ENCODE peak calls at places on chromosomes 12 and 14, in four cellular contexts. One of them, this sample, is unnamed.

GRCh38 chr12:11729439-11730150 is 80.1 kb downstream of the ETV6 start:
- DNase-seq in NT2/D1: no peak
- DNase-seq in GM12878: no peak
- DNase-seq in HepG2: no peak
- DNase-seq in this sample: no peak

GRCh38 chr14:64279719-64280668 is 14.2 kb downstream of the ESR2 start:
- DNase-seq in NT2/D1: no peak
- DNase-seq in GM12878: no peak
- DNase-seq in HepG2: no peak
- DNase-seq in this sample: no peak

GRCh38 chr14:96434040-96434439 is 42.1 kb downstream of the AK7 start:
- DNase-seq in NT2/D1: no peak
- DNase-seq in GM12878: no peak
- DNase-seq in HepG2: no peak
- DNase-seq in this sample: no peak

GRCh38 chr14:28061006-28061405 is 705.6 kb upstream of the FOXG1 start:
- DNase-seq in NT2/D1: no peak
- DNase-seq in GM12878: no peak
- DNase-seq in HepG2: no peak
- DNase-seq in this sample: no peak

GRCh38 chr12:48680861-48681260 is 1.2 kb downstream of the KANSL2 start:
- DNase-seq in NT2/D1: no peak
- DNase-seq in GM12878: no peak
- DNase-seq in HepG2: no peak
- DNase-seq in this sample: no peak

GRCh38 chr14:95830386-95830785 is 46.2 kb upstream of the TUNAR start:
- DNase-seq in NT2/D1: no peak
- DNase-seq in GM12878: no peak
- DNase-seq in HepG2: no peak
- DNase-seq in this sample: no peak

GRCh38 chr14:68951051-68951797 is 27.9 kb downstream of the ACTN1 start:
- DNase-seq in NT2/D1: no peak
- DNase-seq in GM12878: no peak
- DNase-seq in HepG2: no peak
- DNase-seq in this sample: no peak

GRCh38 chr14:104746071-104746545 is 6.8 kb upstream of the SIVA1 start:
- DNase-seq in NT2/D1: no peak
- DNase-seq in GM12878: peak; percentile 16
- DNase-seq in HepG2: no peak
- DNase-seq in this sample: no peak

GRCh38 chr12:109719123-109720022 is 5.7 kb downstream of the FAM222A start:
- DNase-seq in NT2/D1: peak; percentile 36
- DNase-seq in GM12878: no peak
- DNase-seq in HepG2: peak; percentile 66
- DNase-seq in this sample: peak; percentile 27

GRCh38 chr12:57248934-57249742 is 1.8 kb downstream of the STAC3 start:
- DNase-seq in NT2/D1: no peak
- DNase-seq in GM12878: no peak
- DNase-seq in HepG2: no peak
- DNase-seq in this sample: no peak

GRCh38 chr14:59360923-59361794 is 104.0 kb downstream of the GPR135 start:
- DNase-seq in NT2/D1: no peak
- DNase-seq in GM12878: no peak
- DNase-seq in HepG2: peak; percentile 59
- DNase-seq in this sample: no peak

GRCh38 chr14:104433401-104434213 is 146.0 kb upstream of the C14orf180 start:
- DNase-seq in NT2/D1: no peak
- DNase-seq in GM12878: no peak
- DNase-seq in HepG2: no peak
- DNase-seq in this sample: no peak

GRCh38 chr14:32434880-32435279 is 105.8 kb downstream of the AKAP6 start:
- DNase-seq in NT2/D1: no peak
- DNase-seq in GM12878: no peak
- DNase-seq in HepG2: no peak
- DNase-seq in this sample: no peak

GRCh38 chr14:76806446-76806845 is 6.2 kb downstream of the ANGEL1 start:
- DNase-seq in NT2/D1: no peak
- DNase-seq in GM12878: no peak
- DNase-seq in HepG2: no peak
- DNase-seq in this sample: no peak

GRCh38 chr14:104923596-104924420 is 871 bp upstream of the PLD4 start:
- DNase-seq in NT2/D1: no peak
- DNase-seq in GM12878: no peak
- DNase-seq in HepG2: no peak
- DNase-seq in this sample: no peak

GRCh38 chr14:98140862-98141261 is 1131.1 kb downstream of the BCL11B start:
- DNase-seq in NT2/D1: no peak
- DNase-seq in GM12878: no peak
- DNase-seq in HepG2: no peak
- DNase-seq in this sample: no peak

GRCh38 chr14:65961004-65961403 is 525.2 kb upstream of the CCDC196 start:
- DNase-seq in NT2/D1: peak; percentile 35
- DNase-seq in GM12878: no peak
- DNase-seq in HepG2: no peak
- DNase-seq in this sample: peak; percentile 70

GRCh38 chr12:5716221-5716620 is 228.8 kb downstream of the ANO2 start:
- DNase-seq in NT2/D1: no peak
- DNase-seq in GM12878: no peak
- DNase-seq in HepG2: no peak
- DNase-seq in this sample: no peak

GRCh38 chr12:124406043-124406442 is 111.2 kb downstream of the RFLNA start:
- DNase-seq in NT2/D1: no peak
- DNase-seq in GM12878: no peak
- DNase-seq in HepG2: no peak
- DNase-seq in this sample: no peak

GRCh38 chr14:80077262-80077661 is 134.0 kb downstream of the DIO2 start:
- DNase-seq in NT2/D1: no peak
- DNase-seq in GM12878: no peak
- DNase-seq in HepG2: no peak
- DNase-seq in this sample: no peak

GRCh38 chr12:26748741-26749431 is 84.1 kb downstream of the ITPR2 start:
- DNase-seq in NT2/D1: no peak
- DNase-seq in GM12878: peak; percentile 86
- DNase-seq in HepG2: no peak
- DNase-seq in this sample: no peak

GRCh38 chr12:106030210-106031175 is 108.3 kb downstream of the NUAK1 start:
- DNase-seq in NT2/D1: no peak
- DNase-seq in GM12878: no peak
- DNase-seq in HepG2: no peak
- DNase-seq in this sample: no peak

GRCh38 chr12:51846911-51847829 is 1.3 kb downstream of the FIGNL2 start:
- DNase-seq in NT2/D1: no peak
- DNase-seq in GM12878: no peak
- DNase-seq in HepG2: no peak
- DNase-seq in this sample: peak; percentile 77

GRCh38 chr14:50773632-50774541 is 57.1 kb downstream of the NIN start:
- DNase-seq in NT2/D1: peak; percentile 20
- DNase-seq in GM12878: no peak
- DNase-seq in HepG2: peak; percentile 11
- DNase-seq in this sample: peak; percentile 71
- TF ChIP-seq SUZ12 in NT2/D1: no peak
- TF ChIP-seq SUZ12 in GM12878: no peak
- TF ChIP-seq SUZ12 in HepG2: no peak
- TF ChIP-seq SUZ12 in this sample: no peak

GRCh38 chr12:24408305-24408704 is 458.8 kb upstream of the SOX5 start:
- DNase-seq in NT2/D1: no peak
- DNase-seq in GM12878: no peak
- DNase-seq in HepG2: no peak
- DNase-seq in this sample: no peak

GRCh38 chr12:24398605-24399004 is 449.1 kb upstream of the SOX5 start:
- DNase-seq in NT2/D1: no peak
- DNase-seq in GM12878: no peak
- DNase-seq in HepG2: no peak
- DNase-seq in this sample: no peak

GRCh38 chr12:24407884-24408283 is 458.4 kb upstream of the SOX5 start:
- DNase-seq in NT2/D1: no peak
- DNase-seq in GM12878: no peak
- DNase-seq in HepG2: no peak
- DNase-seq in this sample: no peak

GRCh38 chr12:24409868-24410267 is 460.4 kb upstream of the SOX5 start:
- DNase-seq in NT2/D1: no peak
- DNase-seq in GM12878: no peak
- DNase-seq in HepG2: no peak
- DNase-seq in this sample: no peak

DNA sequence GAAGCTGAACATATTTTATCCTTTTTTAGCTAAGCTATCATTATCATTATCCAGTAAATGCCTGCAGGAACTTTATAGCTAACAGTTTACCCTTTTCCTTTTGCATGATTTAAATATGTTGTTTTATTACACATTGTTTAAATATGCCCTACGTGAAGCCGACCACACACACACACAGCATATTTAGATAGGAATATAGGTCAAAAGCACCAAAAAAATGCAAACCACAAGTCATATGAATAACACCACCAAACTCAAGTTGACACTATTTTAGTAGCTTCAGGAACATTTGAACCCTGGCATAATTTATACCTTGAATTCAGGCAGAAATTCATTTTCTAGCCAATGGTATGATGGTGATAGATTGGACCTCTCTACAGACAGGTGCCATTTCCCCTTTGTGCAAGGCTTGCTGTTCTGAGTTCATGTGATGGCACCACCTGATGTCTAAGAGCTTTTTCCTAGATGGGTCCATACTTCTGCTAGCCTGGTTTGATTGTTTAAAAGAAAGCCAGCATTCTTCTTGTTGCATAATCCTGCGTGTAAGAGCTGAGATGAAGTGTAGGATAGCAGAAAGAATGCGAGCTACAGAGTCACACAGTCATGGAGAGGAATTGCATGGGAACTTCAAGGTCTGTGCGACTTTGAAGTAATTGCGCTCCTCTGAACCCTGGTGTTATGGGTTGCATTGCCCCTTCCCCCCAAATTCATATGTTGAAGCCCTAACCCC is 454.8 kb upstream of the SOX5 start:
- DNase-seq in NT2/D1: no peak
- DNase-seq in GM12878: no peak
- DNase-seq in HepG2: peak; percentile 2
- DNase-seq in this sample: no peak
- TF ChIP-seq SUZ12 in NT2/D1: no peak
- TF ChIP-seq SUZ12 in GM12878: no peak
- TF ChIP-seq SUZ12 in HepG2: no peak
- TF ChIP-seq SUZ12 in this sample: no peak

GRCh38 chr12:62834406-62834805 is 100.5 kb downstream of the PPM1H start:
- DNase-seq in NT2/D1: no peak
- DNase-seq in GM12878: no peak
- DNase-seq in HepG2: no peak
- DNase-seq in this sample: no peak
- TF ChIP-seq SUZ12 in NT2/D1: no peak
- TF ChIP-seq SUZ12 in GM12878: no peak
- TF ChIP-seq SUZ12 in HepG2: no peak
- TF ChIP-seq SUZ12 in this sample: no peak

GRCh38 chr14:71595441-71595840 is 336.8 kb upstream of the RGS6 start:
- DNase-seq in NT2/D1: no peak
- DNase-seq in GM12878: no peak
- DNase-seq in HepG2: no peak
- DNase-seq in this sample: no peak
- TF ChIP-seq SUZ12 in NT2/D1: no peak
- TF ChIP-seq SUZ12 in GM12878: no peak
- TF ChIP-seq SUZ12 in HepG2: no peak
- TF ChIP-seq SUZ12 in this sample: no peak

GRCh38 chr12:15276088-15276698 is 46.1 kb upstream of the PTPRO start:
- DNase-seq in NT2/D1: peak; percentile 82
- DNase-seq in GM12878: no peak
- DNase-seq in HepG2: peak; percentile 11
- DNase-seq in this sample: peak; percentile 49
- TF ChIP-seq SUZ12 in NT2/D1: no peak
- TF ChIP-seq SUZ12 in GM12878: no peak
- TF ChIP-seq SUZ12 in HepG2: no peak
- TF ChIP-seq SUZ12 in this sample: no peak

DNA sequence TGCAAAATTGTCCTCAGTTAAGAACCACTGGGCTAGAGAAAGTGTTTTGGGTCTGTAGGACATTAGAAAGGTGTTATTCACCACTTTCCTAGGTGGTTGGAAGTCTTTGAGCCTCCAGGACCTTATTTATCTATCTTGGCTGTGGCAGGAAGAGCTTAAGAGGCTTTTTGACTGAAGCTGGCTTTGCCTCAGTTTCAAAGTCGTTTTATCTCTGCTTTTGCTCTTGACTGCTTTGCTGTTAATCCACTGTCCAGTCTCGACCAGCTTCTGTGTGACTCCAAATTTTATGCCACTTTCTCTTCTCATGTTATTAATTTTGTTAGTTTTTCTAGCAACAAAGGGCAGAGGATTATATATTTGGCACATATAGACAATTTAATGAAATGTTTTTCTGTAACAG is 60.3 kb downstream of the PPHLN1 start:
- DNase-seq in NT2/D1: no peak
- DNase-seq in GM12878: no peak
- DNase-seq in HepG2: no peak
- DNase-seq in this sample: no peak
- TF ChIP-seq SUZ12 in NT2/D1: no peak
- TF ChIP-seq SUZ12 in GM12878: no peak
- TF ChIP-seq SUZ12 in HepG2: no peak
- TF ChIP-seq SUZ12 in this sample: no peak

DNA sequence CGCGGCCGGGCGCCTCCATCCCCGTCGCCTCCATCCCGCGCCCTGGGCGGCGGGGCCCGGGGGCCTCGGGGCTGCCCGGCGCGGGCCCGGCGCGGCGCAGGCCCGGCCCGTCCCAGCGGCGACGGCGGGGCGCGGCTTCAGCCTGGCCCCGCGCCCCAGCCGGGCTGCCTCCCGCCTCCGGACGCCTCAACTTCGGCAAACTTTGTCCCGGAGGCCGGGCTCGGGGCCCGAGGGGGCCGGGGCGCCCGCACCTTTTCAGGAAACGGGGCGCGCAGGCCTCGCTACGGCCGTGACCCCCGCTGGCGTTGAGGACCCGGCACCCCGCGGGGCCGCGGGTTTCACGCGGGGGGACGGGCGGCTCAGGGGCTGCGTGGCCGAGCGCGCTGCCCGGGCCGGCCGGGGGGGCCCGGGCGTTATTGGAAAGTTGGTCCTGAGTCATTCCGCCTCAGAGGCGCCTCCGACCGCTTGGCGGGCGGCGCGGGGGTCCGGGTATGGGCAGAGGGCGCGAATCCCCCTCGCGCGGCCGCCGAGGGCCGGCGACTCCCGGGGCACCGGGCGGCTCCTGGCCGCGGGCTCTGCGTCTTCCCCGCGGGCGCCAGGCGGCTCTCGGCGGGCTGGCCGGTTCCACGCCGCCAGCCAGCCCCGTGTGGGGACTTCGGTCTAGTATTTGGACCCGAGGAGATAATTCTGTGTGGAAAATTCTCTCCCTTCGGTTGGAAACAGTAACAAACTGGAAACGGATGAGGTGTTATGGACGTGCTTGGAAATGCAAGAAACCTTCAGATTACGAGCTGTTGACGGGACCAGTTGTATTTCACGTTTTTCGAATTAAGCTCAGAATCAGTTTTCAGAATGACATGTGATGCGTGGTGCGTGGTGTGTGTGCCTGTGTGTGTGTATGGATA is 714 bp downstream of the TRAF3 start:
- DNase-seq in NT2/D1: no peak
- DNase-seq in GM12878: no peak
- DNase-seq in HepG2: no peak
- DNase-seq in this sample: no peak
- TF ChIP-seq SUZ12 in NT2/D1: no peak
- TF ChIP-seq SUZ12 in GM12878: no peak
- TF ChIP-seq SUZ12 in HepG2: no peak
- TF ChIP-seq SUZ12 in this sample: no peak

This sample was measured in HEK293T.